ENCODE peak calls at places on chromosomes 6 and 20, in nine cellular contexts. X is anterior cingulate cortex; A is NCI-H1105 treated with DMSO at 0.1 percent for 48 hours; N is NCI-H460; C is progenitor cell of endocrine pancreas; R is stimulated activated CD8-positive, alpha-beta memory T cell treated with anti-CD3 and anti-CD28 coated beads, Interleukin-4, amount 100 ng/mL, for 1 hour; Z is HAP-1; K is hepatic stellate cell; P is left cardiac atrium. T is an unnamed sample.

GRCh38 chr6:93663111-93663510 is 243.8 kb upstream of the EPHA7 start:
- DNase-seq in X (no peak), A (no peak), N (no peak), C (no peak), R (no peak), Z (no peak), K (no peak), P (no peak), T (no peak)

GRCh38 chr6:106094261-106094963 is 8.3 kb downstream of the PRDM1 start:
- DNase-seq in X (no peak), A (no peak), N (no peak), C (no peak), R (no peak), Z (no peak), K (no peak), P (no peak), T (no peak)

GRCh38 chr6:35663001-35663400 is 25.7 kb downstream of the FKBP5 start:
- DNase-seq in X (no peak), A (no peak), N (no peak), C (no peak), R (no peak), Z (no peak), K (no peak), P (no peak), T (no peak)

GRCh38 chr6:148242180-148242579 is 100.5 kb upstream of the SASH1 start:
- DNase-seq in X (no peak), A (no peak), N (no peak), C (no peak), R (no peak), Z (no peak), K (no peak), P (no peak), T (no peak)

GRCh38 chr20:45993197-45993951 is 15.3 kb upstream of the MMP9 start:
- DNase-seq in X (no peak), A (no peak), N (no peak), C (no peak), R (no peak), Z (no peak), K (no peak), P (no peak), T (no peak)

GRCh38 chr6:55578537-55579363 is at the start of gene HMGCLL1:
- DNase-seq in X (peak; percentile 71), A (peak; percentile 87), N (no peak), C (peak; percentile 44), R (no peak), Z (no peak), K (peak; percentile 2), P (peak; percentile 45), T (peak; percentile 93)

GRCh38 chr6:167449099-167449861 is 124.4 kb downstream of the TTLL2 start:
- DNase-seq in X (no peak), A (no peak), N (no peak), C (no peak), R (no peak), Z (no peak), K (no peak), P (no peak), T (no peak)

GRCh38 chr6:142842423-142843261 is 102.3 kb downstream of the HIVEP2 start:
- DNase-seq in X (no peak), A (no peak), N (no peak), C (no peak), R (no peak), Z (no peak), K (no peak), P (no peak), T (peak; percentile 31)

GRCh38 chr6:164477126-164477525 is 832.3 kb downstream of the C6orf118 start:
- DNase-seq in X (no peak), A (no peak), N (no peak), C (no peak), R (no peak), Z (no peak), K (no peak), P (no peak), T (no peak)

GRCh38 chr20:3786126-3786484 is 435 bp downstream of the CENPB start:
- DNase-seq in X (no peak), A (peak; percentile 41), N (no peak), C (no peak), R (no peak), Z (no peak), K (peak; percentile 64), P (peak; percentile 58), T (peak; percentile 75)

GRCh38 chr20:32079655-32080109 is 27.6 kb downstream of the HCK start:
- DNase-seq in X (no peak), A (no peak), N (no peak), C (no peak), R (no peak), Z (no peak), K (no peak), P (no peak), T (no peak)

GRCh38 chr6:140744648-140745320 is 1370.3 kb upstream of the CITED2 start:
- DNase-seq in X (no peak), A (no peak), N (peak; percentile 16), C (no peak), R (no peak), Z (no peak), K (no peak), P (no peak), T (no peak)

GRCh38 chr6:168071620-168072019 is 7.4 kb downstream of the FRMD1 start:
- DNase-seq in X (no peak), A (no peak), N (no peak), C (no peak), R (no peak), Z (no peak), K (no peak), P (no peak), T (no peak)

GRCh38 chr6:155493694-155494143 is 38.1 kb upstream of the NOX3 start:
- DNase-seq in X (no peak), A (no peak), N (peak; percentile 86), C (no peak), R (no peak), Z (peak; percentile 69), K (peak; percentile 70), P (peak; percentile 40), T (no peak)

GRCh38 chr20:50911030-50911429 is 20.2 kb downstream of the ADNP start:
- DNase-seq in X (no peak), A (no peak), N (no peak), C (no peak), R (no peak), Z (no peak), K (no peak), P (no peak), T (no peak)

GRCh38 chr20:39129523-39129922 is 167.4 kb downstream of the DHX35 start:
- DNase-seq in X (no peak), A (no peak), N (no peak), C (no peak), R (no peak), Z (no peak), K (no peak), P (no peak), T (no peak)

GRCh38 chr6:150937126-150937906 is 71.8 kb downstream of the MTHFD1L start:
- DNase-seq in X (no peak), A (no peak), N (no peak), C (no peak), R (no peak), Z (no peak), K (no peak), P (peak; percentile 71), T (no peak)

GRCh38 chr6:10465633-10466499 is 51.0 kb upstream of the TFAP2A start:
- DNase-seq in X (no peak), A (peak; percentile 18), N (peak; percentile 47), C (peak; percentile 24), R (no peak), Z (peak; percentile 41), K (no peak), P (peak; percentile 22), T (no peak)

T was measured in NCI-H526.